ENCODE peak calls at places on chromosomes 16 and 17, in eight cellular contexts. C is left ventricle myocardium inferior; A is spleen; Y is IMR-90; K is body of pancreas; L is CD8-positive, alpha-beta memory T cell; U is Panc1; E is H9. P is an unnamed sample.

GRCh38 chr16:59878479-59878878 is 1144.4 kb upstream of the GOT2 start:
- DNase-seq in C (no peak), A (no peak), Y (peak; percentile 4), K (peak; percentile 14), L (no peak), U (peak; percentile 2), E (no peak), P (no peak)

GRCh38 chr16:29943846-29944669 is 17.8 kb upstream of the TMEM219 start:
- DNase-seq in C (no peak), A (no peak), Y (peak; percentile 99), K (peak; percentile 44), L (no peak), U (peak; percentile 98), E (peak; percentile 80), P (no peak)

GRCh38 chr17:3659541-3660111 is 8.8 kb downstream of the TAX1BP3 start:
- DNase-seq in C (peak; percentile 66), A (no peak), Y (peak; percentile 83), K (peak; percentile 31), L (no peak), U (no peak), E (peak; percentile 42), P (no peak)

GRCh38 chr17:47267354-47267828 is 13.8 kb downstream of the ITGB3 start:
- DNase-seq in C (no peak), A (no peak), Y (peak; percentile 94), K (no peak), L (no peak), U (no peak), E (no peak), P (no peak)

GRCh38 chr16:80628254-80628653 is 87.5 kb downstream of the DYNLRB2 start:
- DNase-seq in C (no peak), A (no peak), Y (no peak), K (no peak), L (no peak), U (no peak), E (no peak), P (peak; percentile 60)

GRCh38 chr16:29900102-29900887 is at the start of gene ASPHD1:
- DNase-seq in C (peak; percentile 71), A (peak; percentile 91), Y (peak; percentile 86), K (peak; percentile 85), L (peak; percentile 73), U (peak; percentile 57), E (peak; percentile 82), P (no peak)

GRCh38 chr16:1610841-1611653 is 825 bp downstream of the IFT140 start:
- DNase-seq in C (no peak), A (no peak), Y (no peak), K (no peak), L (peak; percentile 6), U (no peak), E (no peak), P (no peak)

GRCh38 chr17:56594528-56595418 is 1.3 kb downstream of the NOG start:
- DNase-seq in C (no peak), A (peak; percentile 78), Y (peak; percentile 10), K (no peak), L (peak; percentile 6), U (no peak), E (peak; percentile 77), P (no peak)

GRCh38 chr17:9668532-9668931 is 23.2 kb downstream of the USP43 start:
- DNase-seq in C (no peak), A (no peak), Y (no peak), K (no peak), L (no peak), U (no peak), E (no peak), P (no peak)

GRCh38 chr17:35727635-35728034 is 3.8 kb upstream of the RASL10B start:
- DNase-seq in C (no peak), A (no peak), Y (no peak), K (no peak), L (no peak), U (no peak), E (no peak), P (no peak)

GRCh38 chr17:67165201-67165600 is 79.8 kb downstream of the HELZ start:
- DNase-seq in C (peak; percentile 19), A (no peak), Y (no peak), K (no peak), L (no peak), U (no peak), E (no peak), P (no peak)

GRCh38 chr17:10036511-10037061 is 131.5 kb upstream of the RCVRN start:
- DNase-seq in C (peak; percentile 86), A (peak; percentile 87), Y (no peak), K (peak; percentile 27), L (no peak), U (no peak), E (no peak), P (no peak)

GRCh38 chr17:82296511-82297279 is 20.7 kb downstream of the CD7 start:
- DNase-seq in C (no peak), A (no peak), Y (no peak), K (no peak), L (no peak), U (no peak), E (no peak), P (no peak)

GRCh38 chr16:46891910-46892309 is 7.7 kb downstream of the GPT2 start:
- DNase-seq in C (no peak), A (no peak), Y (no peak), K (no peak), L (no peak), U (no peak), E (no peak), P (no peak)

GRCh38 chr16:65414284-65414984 is 292.6 kb upstream of the CDH11 start:
- DNase-seq in C (no peak), A (no peak), Y (peak; percentile 87), K (no peak), L (no peak), U (no peak), E (no peak), P (no peak)

GRCh38 chr16:57381791-57382534 is 9.7 kb downstream of the CX3CL1 start:
- DNase-seq in C (no peak), A (no peak), Y (no peak), K (no peak), L (no peak), U (no peak), E (no peak), P (no peak)

GRCh38 chr16:81567987-81568748 is 123.6 kb downstream of the CMIP start:
- DNase-seq in C (no peak), A (no peak), Y (peak; percentile 43), K (peak; percentile 56), L (no peak), U (no peak), E (no peak), P (no peak)

DNA sequence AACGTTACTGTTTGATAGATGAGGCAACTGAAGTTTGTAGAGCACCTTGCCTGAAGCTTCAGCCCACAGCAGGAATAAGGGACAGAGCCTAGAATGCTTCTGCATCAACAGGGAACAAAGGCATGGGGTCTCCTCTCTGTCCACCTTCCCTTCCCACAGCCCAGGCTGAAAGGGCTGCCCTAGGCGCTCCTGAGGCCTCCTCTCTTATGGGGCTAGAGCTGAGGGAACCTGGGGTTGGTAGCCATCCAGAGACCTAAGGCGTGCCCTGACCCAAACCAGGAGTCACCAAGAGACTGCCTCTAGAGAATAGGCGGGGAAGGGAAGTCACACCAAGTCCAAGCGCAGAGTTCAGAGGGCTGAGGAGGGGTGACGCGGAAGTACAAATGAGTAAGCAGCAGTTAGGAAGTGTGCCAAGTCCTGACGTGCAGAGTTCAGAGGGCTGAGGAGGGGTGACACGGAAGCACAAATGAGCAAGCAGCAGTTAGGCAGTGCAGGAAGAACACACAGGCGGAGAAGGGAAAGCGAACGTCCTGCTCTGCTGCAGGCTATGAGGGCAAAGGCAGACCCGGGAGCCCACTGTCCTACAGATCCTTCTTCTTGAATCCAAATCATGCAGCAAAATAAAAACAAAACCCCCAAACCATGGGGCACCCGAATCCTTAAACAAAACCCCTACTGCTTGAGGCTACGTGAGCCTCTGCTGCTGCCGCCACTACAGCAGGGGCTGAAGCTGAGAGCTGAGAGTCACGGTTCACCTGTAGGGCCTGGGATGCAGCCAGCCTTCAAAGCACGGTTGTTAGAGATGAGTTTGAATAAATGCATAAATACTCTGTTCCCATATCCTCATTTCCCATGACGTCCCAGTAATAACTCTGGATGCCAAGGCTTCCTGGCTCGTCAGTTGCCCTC is 2.7 kb upstream of the SPG7 start:
- DNase-seq in C (peak; percentile 88), A (peak; percentile 95), Y (peak; percentile 93), K (peak; percentile 87), L (peak; percentile 87), U (peak; percentile 92), E (no peak), P (peak; percentile 97)
- H3K27ac ChIP-seq in C (peak overlapping the region; percentile 94), A (peak overlapping the region; percentile 86), Y (peak overlapping the region; percentile 60), K (peak overlapping the region; percentile 78), L (peak overlapping the region; percentile 89), U (peak overlapping the region; percentile 95), E (no peak overlapping the region), P (peak overlapping the region; percentile 67)

GRCh38 chr17:43540821-43541674 is 5.1 kb downstream of the ETV4 start:
- DNase-seq in C (peak; percentile 40), A (no peak), Y (no peak), K (no peak), L (no peak), U (no peak), E (peak; percentile 88), P (no peak)

GRCh38 chr17:43543300-43543699 is 2.8 kb downstream of the ETV4 start:
- DNase-seq in C (no peak), A (no peak), Y (peak; percentile 19), K (no peak), L (no peak), U (no peak), E (peak; percentile 39), P (no peak)

GRCh38 chr17:43543771-43544575 is 2.2 kb downstream of the ETV4 start:
- DNase-seq in C (no peak), A (no peak), Y (no peak), K (no peak), L (no peak), U (no peak), E (peak; percentile 78), P (no peak)

GRCh38 chr17:43545383-43545632 is 832 bp downstream of the ETV4 start:
- DNase-seq in C (peak; percentile 29), A (peak; percentile 77), Y (peak; percentile 18), K (peak; percentile 55), L (peak; percentile 10), U (no peak), E (no peak), P (no peak)

DNA sequence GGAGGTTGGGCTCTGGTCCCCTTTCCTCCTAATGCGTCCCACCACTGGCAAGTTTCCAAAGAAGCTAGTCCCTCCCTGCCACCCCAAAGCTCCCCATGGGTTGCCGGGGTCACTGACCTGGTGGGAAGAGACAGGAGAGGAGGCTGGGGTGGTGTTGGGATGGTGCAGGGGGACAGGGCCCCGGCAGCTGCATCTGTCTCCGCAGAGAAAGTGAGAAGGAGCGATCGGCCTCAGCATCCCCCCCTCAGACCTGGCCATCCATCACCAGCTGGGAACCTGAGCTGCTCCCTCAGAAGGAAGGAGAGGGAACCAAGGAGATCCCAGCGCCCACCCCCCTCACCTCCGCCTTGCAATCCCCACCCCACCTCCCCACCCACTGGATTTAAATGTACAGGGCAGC is 3.3 kb downstream of the ETV4 start:
- DNase-seq in C (no peak), A (no peak), Y (no peak), K (no peak), L (no peak), U (no peak), E (no peak), P (no peak)
- H3K4me1 ChIP-seq in C (peaks cover 44% of the 10 kb centered on the region), A (peaks cover 22% of the 10 kb centered on the region), Y (peaks cover 23% of the 10 kb centered on the region), K (peaks cover 21% of the 10 kb centered on the region), L (peaks cover 16% of the 10 kb centered on the region), U (peaks cover 9% of the 10 kb centered on the region), E (peaks cover 17% of the 10 kb centered on the region), P (peaks cover 31% of the 10 kb centered on the region)

GRCh38 chr17:21282231-21282630 is 2.3 kb upstream of the MAP2K3 start:
- DNase-seq in C (no peak), A (no peak), Y (peak; percentile 98), K (no peak), L (no peak), U (peak; percentile 84), E (no peak), P (no peak)
- H3K27ac ChIP-seq in C (peak overlapping the region; percentile 45), A (no peak overlapping the region), Y (peak overlapping the region; percentile 82), K (no peak overlapping the region), L (no peak overlapping the region), U (no peak overlapping the region), E (no peak overlapping the region), P (peak overlapping the region; percentile 94)

GRCh38 chr16:31474778-31475738 is 3.1 kb downstream of the TGFB1I1 start:
- DNase-seq in C (no peak), A (no peak), Y (no peak), K (no peak), L (no peak), U (no peak), E (no peak), P (no peak)
- H3K4me1 ChIP-seq in C (peaks cover 36% of the 10 kb centered on the region), A (peaks cover 35% of the 10 kb centered on the region), Y (peaks cover 13% of the 10 kb centered on the region), K (peaks cover 35% of the 10 kb centered on the region), L (peaks cover 8% of the 10 kb centered on the region), U (peaks cover 8% of the 10 kb centered on the region), E (peaks cover 3% of the 10 kb centered on the region), P (peaks cover 22% of the 10 kb centered on the region)

P was measured in esophagus muscularis mucosa.